ENCODE peak calls at places on chromosomes 13 and 19, in six cellular contexts. One of them, this sample, is unnamed. For H3K27me3, the result is how much of the 10 kb centered on the place peaks cover.

GRCh38 chr13:95355491-95355890 is 54.2 kb upstream of the ABCC4 start:
- DNase-seq in lower lobe of right lung: no peak
- DNase-seq in SJSA1: peak
- DNase-seq in left ventricle myocardium inferior: no peak
- DNase-seq in HCT116: no peak
- DNase-seq in testis: no peak
- DNase-seq in this sample: no peak

GRCh38 chr19:39935262-39935661 is 828 bp upstream of the FCGBP start:
- DNase-seq in HCT116: no peak
- DNase-seq in lower lobe of right lung: no peak
- DNase-seq in SJSA1: no peak
- DNase-seq in testis: no peak
- DNase-seq in left ventricle myocardium inferior: no peak
- DNase-seq in this sample: no peak

GRCh38 chr19:18596752-18597157 is 8.2 kb downstream of the REX1BD start:
- DNase-seq in SJSA1: no peak
- DNase-seq in HCT116: peak
- DNase-seq in left ventricle myocardium inferior: peak
- DNase-seq in lower lobe of right lung: peak
- DNase-seq in testis: peak
- DNase-seq in this sample: peak

GRCh38 chr19:28154077-28154476 is 1058.9 kb downstream of the UQCRFS1 start:
- DNase-seq in left ventricle myocardium inferior: no peak
- DNase-seq in testis: no peak
- DNase-seq in lower lobe of right lung: no peak
- DNase-seq in HCT116: no peak
- DNase-seq in SJSA1: no peak
- DNase-seq in this sample: no peak

GRCh38 chr19:50482886-50483285 is 6.2 kb upstream of the GARIN5A start:
- DNase-seq in HCT116: no peak
- DNase-seq in left ventricle myocardium inferior: no peak
- DNase-seq in SJSA1: no peak
- DNase-seq in testis: no peak
- DNase-seq in lower lobe of right lung: no peak
- DNase-seq in this sample: no peak

GRCh38 chr19:45163751-45164150 is 3.0 kb upstream of the NKPD1 start:
- DNase-seq in HCT116: no peak
- DNase-seq in testis: no peak
- DNase-seq in left ventricle myocardium inferior: no peak
- DNase-seq in SJSA1: no peak
- DNase-seq in lower lobe of right lung: no peak
- DNase-seq in this sample: no peak

GRCh38 chr13:46295531-46296464 is 84.1 kb downstream of the LRRC63 start:
- DNase-seq in testis: peak
- DNase-seq in SJSA1: peak
- DNase-seq in left ventricle myocardium inferior: no peak
- DNase-seq in HCT116: no peak
- DNase-seq in lower lobe of right lung: peak
- DNase-seq in this sample: no peak

GRCh38 chr19:36564391-36564790 is 8.7 kb downstream of the ZNF529 start:
- DNase-seq in HCT116: no peak
- DNase-seq in lower lobe of right lung: no peak
- DNase-seq in left ventricle myocardium inferior: no peak
- DNase-seq in testis: no peak
- DNase-seq in SJSA1: no peak
- DNase-seq in this sample: no peak

GRCh38 chr19:35029737-35030256 is 473 bp upstream of the SCN1B start:
- DNase-seq in lower lobe of right lung: no peak
- DNase-seq in HCT116: no peak
- DNase-seq in SJSA1: peak
- DNase-seq in testis: no peak
- DNase-seq in left ventricle myocardium inferior: no peak
- DNase-seq in this sample: peak

GRCh38 chr19:10654610-10655456 is 687 bp downstream of the ILF3 start:
- DNase-seq in left ventricle myocardium inferior: peak
- DNase-seq in SJSA1: peak
- DNase-seq in testis: peak
- DNase-seq in lower lobe of right lung: peak
- DNase-seq in HCT116: no peak
- DNase-seq in this sample: peak

GRCh38 chr19:22595918-22596341 is 38.2 kb upstream of the ZNF492 start:
- DNase-seq in HCT116: no peak
- DNase-seq in testis: peak
- DNase-seq in left ventricle myocardium inferior: peak
- DNase-seq in SJSA1: no peak
- DNase-seq in lower lobe of right lung: no peak
- DNase-seq in this sample: no peak

GRCh38 chr13:107512551-107512950 is 702.8 kb downstream of the LIG4 start:
- DNase-seq in testis: no peak
- DNase-seq in SJSA1: no peak
- DNase-seq in lower lobe of right lung: no peak
- DNase-seq in left ventricle myocardium inferior: no peak
- DNase-seq in HCT116: no peak
- DNase-seq in this sample: no peak

GRCh38 chr19:58346961-58347929 is 6.0 kb downstream of the A1BG start:
- DNase-seq in testis: peak
- DNase-seq in HCT116: no peak
- DNase-seq in lower lobe of right lung: peak
- DNase-seq in SJSA1: peak
- DNase-seq in left ventricle myocardium inferior: peak
- DNase-seq in this sample: peak

GRCh38 chr19:50835103-50835784 is 1.9 kb upstream of the KLK15 start:
- DNase-seq in testis: peak
- DNase-seq in left ventricle myocardium inferior: no peak
- DNase-seq in lower lobe of right lung: no peak
- DNase-seq in HCT116: no peak
- DNase-seq in SJSA1: no peak
- DNase-seq in this sample: no peak

GRCh38 chr19:40416918-40417713 is 3.9 kb upstream of the PRX start:
- DNase-seq in SJSA1: peak
- DNase-seq in left ventricle myocardium inferior: peak
- DNase-seq in HCT116: no peak
- DNase-seq in lower lobe of right lung: peak
- DNase-seq in testis: peak
- DNase-seq in this sample: peak

GRCh38 chr19:51460164-51460992 is 2.1 kb upstream of the SIGLEC8 start:
- DNase-seq in lower lobe of right lung: no peak
- DNase-seq in HCT116: no peak
- DNase-seq in testis: peak
- DNase-seq in SJSA1: no peak
- DNase-seq in left ventricle myocardium inferior: no peak
- DNase-seq in this sample: no peak

GRCh38 chr19:39996218-39996810 is 546 bp upstream of the ZNF546 start:
- DNase-seq in left ventricle myocardium inferior: no peak
- DNase-seq in HCT116: peak
- DNase-seq in SJSA1: peak
- DNase-seq in lower lobe of right lung: no peak
- DNase-seq in testis: peak
- DNase-seq in this sample: peak

GRCh38 chr13:109647046-109647445 is 139.3 kb downstream of the IRS2 start:
- DNase-seq in left ventricle myocardium inferior: no peak
- DNase-seq in HCT116: no peak
- DNase-seq in SJSA1: no peak
- DNase-seq in lower lobe of right lung: no peak
- DNase-seq in testis: no peak
- DNase-seq in this sample: no peak

GRCh38 chr13:43261018-43261417 is 237.6 kb downstream of the DNAJC15 start:
- DNase-seq in HCT116: no peak
- DNase-seq in testis: no peak
- DNase-seq in SJSA1: peak
- DNase-seq in lower lobe of right lung: no peak
- DNase-seq in left ventricle myocardium inferior: no peak
- DNase-seq in this sample: no peak

GRCh38 chr13:21043898-21044297 is 17.5 kb downstream of the LATS2 start:
- DNase-seq in HCT116: no peak
- DNase-seq in testis: no peak
- DNase-seq in SJSA1: no peak
- DNase-seq in left ventricle myocardium inferior: no peak
- DNase-seq in lower lobe of right lung: no peak
- DNase-seq in this sample: no peak

GRCh38 chr13:97256343-97256783 is 34.2 kb downstream of the MBNL2 start:
- DNase-seq in SJSA1: peak
- DNase-seq in testis: no peak
- DNase-seq in HCT116: peak
- DNase-seq in lower lobe of right lung: no peak
- DNase-seq in left ventricle myocardium inferior: no peak
- DNase-seq in this sample: no peak

GRCh38 chr13:44243198-44243852 is 130.3 kb upstream of the SERP2 start:
- DNase-seq in HCT116: peak
- DNase-seq in SJSA1: peak
- DNase-seq in testis: no peak
- DNase-seq in left ventricle myocardium inferior: no peak
- DNase-seq in lower lobe of right lung: peak
- DNase-seq in this sample: peak

GRCh38 chr13:41652735-41653361 is 195.5 kb downstream of the RGCC start:
- DNase-seq in left ventricle myocardium inferior: no peak
- DNase-seq in SJSA1: peak
- DNase-seq in lower lobe of right lung: no peak
- DNase-seq in HCT116: peak
- DNase-seq in testis: peak
- DNase-seq in this sample: no peak

GRCh38 chr19:10305139-10305806 is 4.3 kb downstream of the ZGLP1 start:
- DNase-seq in lower lobe of right lung: peak
- DNase-seq in testis: no peak
- DNase-seq in left ventricle myocardium inferior: no peak
- DNase-seq in HCT116: no peak
- DNase-seq in SJSA1: no peak
- DNase-seq in this sample: peak

GRCh38 chr13:32214073-32214472 is 101.1 kb downstream of the ZAR1L start:
- DNase-seq in SJSA1: no peak
- DNase-seq in left ventricle myocardium inferior: no peak
- DNase-seq in HCT116: no peak
- DNase-seq in testis: no peak
- DNase-seq in lower lobe of right lung: no peak
- DNase-seq in this sample: peak

GRCh38 chr13:33918199-33918932 is 100.4 kb downstream of the RFC3 start:
- DNase-seq in lower lobe of right lung: no peak
- DNase-seq in HCT116: no peak
- DNase-seq in SJSA1: peak
- DNase-seq in testis: no peak
- DNase-seq in left ventricle myocardium inferior: no peak
- DNase-seq in this sample: no peak

GRCh38 chr13:110506859-110507566 is 54.5 kb downstream of the RAB20 start:
- DNase-seq in HCT116: no peak
- DNase-seq in lower lobe of right lung: peak
- DNase-seq in left ventricle myocardium inferior: peak
- DNase-seq in SJSA1: no peak
- DNase-seq in testis: peak
- DNase-seq in this sample: no peak

GRCh38 chr13:107864543-107865460 is 350.5 kb downstream of the LIG4 start:
- DNase-seq in testis: peak
- DNase-seq in HCT116: no peak
- DNase-seq in left ventricle myocardium inferior: no peak
- DNase-seq in SJSA1: peak
- DNase-seq in lower lobe of right lung: no peak
- DNase-seq in this sample: no peak

GRCh38 chr19:23758187-23759074 is at the start of gene ZNF681:
- DNase-seq in lower lobe of right lung: peak
- DNase-seq in testis: peak
- DNase-seq in HCT116: no peak
- DNase-seq in SJSA1: peak
- DNase-seq in left ventricle myocardium inferior: peak
- DNase-seq in this sample: peak

DNA sequence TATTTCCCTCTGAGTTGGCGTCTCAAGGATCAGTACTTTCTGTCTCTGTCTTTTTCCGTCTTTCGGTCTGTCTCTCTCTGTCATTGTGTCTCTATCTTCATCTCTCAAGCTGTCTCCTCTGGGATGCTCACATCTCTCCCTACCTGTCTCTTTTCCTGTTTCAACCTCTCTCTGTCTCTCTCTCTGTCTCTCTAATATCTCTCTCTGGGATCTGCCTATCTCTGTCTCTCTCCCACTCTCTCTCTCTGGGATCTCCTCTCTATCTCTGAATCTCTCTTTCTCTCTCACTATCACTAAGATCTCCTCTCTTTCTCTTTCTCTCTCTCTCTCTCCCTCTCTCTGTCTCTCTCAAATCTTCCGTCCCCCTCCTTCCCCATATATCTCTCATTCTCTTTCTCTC is 4.0 kb downstream of the ATP1A3 start:
- DNase-seq in testis: no peak
- DNase-seq in lower lobe of right lung: no peak
- DNase-seq in SJSA1: no peak
- DNase-seq in HCT116: no peak
- DNase-seq in left ventricle myocardium inferior: no peak
- DNase-seq in this sample: no peak
- H3K27me3 ChIP-seq in testis: under half
- H3K27me3 ChIP-seq in lower lobe of right lung: under half
- H3K27me3 ChIP-seq in SJSA1: under half
- H3K27me3 ChIP-seq in HCT116: under half
- H3K27me3 ChIP-seq in left ventricle myocardium inferior: under half
- H3K27me3 ChIP-seq in this sample: under half

GRCh38 chr19:46603195-46603637 is 2.1 kb downstream of the CALM3 start:
- DNase-seq in testis: peak
- DNase-seq in lower lobe of right lung: peak
- DNase-seq in SJSA1: no peak
- DNase-seq in HCT116: no peak
- DNase-seq in left ventricle myocardium inferior: no peak
- DNase-seq in this sample: no peak
- H3K27ac ChIP-seq in testis: no peak
- H3K27ac ChIP-seq in lower lobe of right lung: peak
- H3K27ac ChIP-seq in SJSA1: no peak
- H3K27ac ChIP-seq in HCT116: peak
- H3K27ac ChIP-seq in left ventricle myocardium inferior: peak
- H3K27ac ChIP-seq in this sample: peak

GRCh38 chr19:7607874-7608560 is 12.4 kb downstream of the CAMSAP3 start:
- DNase-seq in testis: no peak
- DNase-seq in SJSA1: no peak
- DNase-seq in HCT116: no peak
- DNase-seq in left ventricle myocardium inferior: no peak
- DNase-seq in lower lobe of right lung: no peak
- DNase-seq in this sample: no peak
- H3K27me3 ChIP-seq in testis: under half
- H3K27me3 ChIP-seq in SJSA1: under half
- H3K27me3 ChIP-seq in HCT116: under half
- H3K27me3 ChIP-seq in left ventricle myocardium inferior: under half
- H3K27me3 ChIP-seq in lower lobe of right lung: under half
- H3K27me3 ChIP-seq in this sample: under half

GRCh38 chr19:1156305-1156801 is 17.7 kb downstream of the SBNO2 start:
- DNase-seq in left ventricle myocardium inferior: no peak
- DNase-seq in HCT116: no peak
- DNase-seq in SJSA1: no peak
- DNase-seq in lower lobe of right lung: peak
- DNase-seq in testis: no peak
- DNase-seq in this sample: no peak

GRCh38 chr19:1157931-1158884 is 15.9 kb downstream of the SBNO2 start:
- DNase-seq in HCT116: no peak
- DNase-seq in lower lobe of right lung: no peak
- DNase-seq in left ventricle myocardium inferior: no peak
- DNase-seq in SJSA1: no peak
- DNase-seq in testis: no peak
- DNase-seq in this sample: no peak

GRCh38 chr19:1156830-1157615 is 17.0 kb downstream of the SBNO2 start:
- DNase-seq in lower lobe of right lung: no peak
- DNase-seq in testis: no peak
- DNase-seq in left ventricle myocardium inferior: no peak
- DNase-seq in SJSA1: no peak
- DNase-seq in HCT116: no peak
- DNase-seq in this sample: no peak

GRCh38 chr19:1159864-1160595 is 14.0 kb downstream of the SBNO2 start:
- DNase-seq in HCT116: no peak
- DNase-seq in left ventricle myocardium inferior: no peak
- DNase-seq in testis: no peak
- DNase-seq in lower lobe of right lung: no peak
- DNase-seq in SJSA1: no peak
- DNase-seq in this sample: no peak

GRCh38 chr19:1158885-1159448 is 15.1 kb downstream of the SBNO2 start:
- DNase-seq in SJSA1: no peak
- DNase-seq in lower lobe of right lung: no peak
- DNase-seq in left ventricle myocardium inferior: no peak
- DNase-seq in HCT116: no peak
- DNase-seq in testis: no peak
- DNase-seq in this sample: no peak
- H3K27ac ChIP-seq in SJSA1: no peak
- H3K27ac ChIP-seq in lower lobe of right lung: no peak
- H3K27ac ChIP-seq in left ventricle myocardium inferior: no peak
- H3K27ac ChIP-seq in HCT116: no peak
- H3K27ac ChIP-seq in testis: no peak
- H3K27ac ChIP-seq in this sample: no peak